ENCODE peak calls at places on chromosomes 13 and 19, in four cellular contexts. D, A, S and P are unnamed samples. For H3K4me1, the result is how much of the 10 kb centered on the place peaks cover.

GRCh38 chr19:4009990-4010807 is 2.7 kb downstream of the PIAS4 start:
- DNase-seq in D (no peak), A (no peak), S (no peak), P (no peak)

GRCh38 chr19:7924241-7924640 is 1.7 kb downstream of the CTXN1 start:
- DNase-seq in D (no peak), A (no peak), S (no peak), P (no peak)

GRCh38 chr13:100108913-100109507 is 20.1 kb downstream of the PCCA start:
- DNase-seq in D (no peak), A (no peak), S (no peak), P (no peak)

GRCh38 chr19:48333467-48334384 is 8.4 kb downstream of the EMP3 start:
- DNase-seq in D (peak), A (peak), S (peak), P (peak)

GRCh38 chr19:41029524-41030432 is 38.7 kb downstream of the CYP2B6 start:
- DNase-seq in D (no peak), A (no peak), S (no peak), P (no peak)

GRCh38 chr19:32453736-32454135 is 48.2 kb downstream of the DPY19L3 start:
- DNase-seq in D (no peak), A (no peak), S (no peak), P (no peak)

GRCh38 chr13:29436291-29436690 is 159.2 kb downstream of the SLC7A1 start:
- DNase-seq in D (no peak), A (no peak), S (peak), P (no peak)

GRCh38 chr13:76012091-76012721 is 376.1 kb downstream of the LMO7 start:
- DNase-seq in D (no peak), A (no peak), S (peak), P (no peak)

GRCh38 chr13:79211377-79211776 is 194.7 kb downstream of the RBM26 start:
- DNase-seq in D (no peak), A (no peak), S (no peak), P (no peak)

GRCh38 chr19:53982056-53982455 is 9.4 kb upstream of the CACNG6 start:
- DNase-seq in D (peak), A (no peak), S (peak), P (no peak)

GRCh38 chr13:70580825-70581224 is 472.6 kb upstream of the KLHL1 start:
- DNase-seq in D (no peak), A (no peak), S (no peak), P (no peak)

GRCh38 chr13:21000647-21001046 is 60.7 kb downstream of the LATS2 start:
- DNase-seq in D (no peak), A (no peak), S (no peak), P (no peak)

GRCh38 chr13:20997301-20998061 is 63.9 kb downstream of the LATS2 start:
- DNase-seq in D (no peak), A (peak), S (peak), P (no peak)

GRCh38 chr13:20998649-20999415 is 62.6 kb downstream of the LATS2 start:
- DNase-seq in D (no peak), A (no peak), S (no peak), P (no peak)

GRCh38 chr13:21005193-21005592 is 56.2 kb downstream of the LATS2 start:
- DNase-seq in D (no peak), A (no peak), S (no peak), P (no peak)

GRCh38 chr13:21001471-21001870 is 59.9 kb downstream of the LATS2 start:
- DNase-seq in D (no peak), A (no peak), S (no peak), P (no peak)
- H3K27ac ChIP-seq in D (no peak), A (no peak), S (no peak), P (no peak)

GRCh38 chr19:46159893-46160775 is 12.1 kb downstream of the IGFL2 start:
- DNase-seq in D (no peak), A (no peak), S (no peak), P (no peak)

GRCh38 chr19:46150606-46151005 is 2.6 kb downstream of the IGFL2 start:
- DNase-seq in D (no peak), A (no peak), S (no peak), P (no peak)

GRCh38 chr19:46159418-46159817 is 11.4 kb downstream of the IGFL2 start:
- DNase-seq in D (no peak), A (no peak), S (no peak), P (no peak)

DNA sequence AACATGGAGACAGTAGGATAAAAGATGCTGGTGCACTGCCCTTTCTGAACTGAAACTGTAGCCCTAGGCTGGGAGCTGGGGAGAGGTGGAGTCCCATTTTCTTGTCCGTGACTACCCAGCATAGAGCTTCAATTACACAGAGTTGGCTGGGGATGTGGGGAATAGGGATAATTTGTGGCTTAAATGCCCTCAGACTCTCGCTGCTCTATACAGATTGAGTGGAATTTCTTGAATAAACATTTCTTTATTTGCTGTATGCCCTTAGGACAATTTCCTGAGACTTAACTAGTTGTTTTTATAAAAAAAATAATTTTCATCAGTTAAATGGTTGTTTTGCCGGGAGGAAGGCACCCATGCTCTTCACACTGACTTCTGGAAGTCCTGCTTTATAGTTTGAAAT is 7.2 kb downstream of the IGFL2 start:
- DNase-seq in D (no peak), A (no peak), S (no peak), P (no peak)
- H3K4me1 ChIP-seq in D (under half), A (under half), S (under half), P (under half)

GRCh38 chr19:6536138-6536671 is 5.4 kb downstream of the TNFSF9 start:
- DNase-seq in D (peak), A (peak), S (peak), P (no peak)
- H3K27ac ChIP-seq in D (no peak), A (no peak), S (no peak), P (no peak)

GRCh38 chr19:16073481-16073880 is 2.8 kb upstream of the TPM4 start:
- DNase-seq in D (no peak), A (no peak), S (no peak), P (no peak)
- H3K4me1 ChIP-seq in D (under half), A (under half), S (under half), P (under half)

GRCh38 chr19:38878575-38879399 is 712 bp upstream of the RINL start:
- DNase-seq in D (no peak), A (peak), S (no peak), P (no peak)
- H3K27ac ChIP-seq in D (no peak), A (peak), S (no peak), P (no peak)

GRCh38 chr19:47183579-47183978 is 47.4 kb downstream of the BBC3 start:
- DNase-seq in D (no peak), A (no peak), S (no peak), P (no peak)
- H3K4me1 ChIP-seq in D (under half), A (under half), S (under half), P (under half)

GRCh38 chr13:73767191-73767741 is 366.9 kb downstream of the KLF12 start:
- DNase-seq in D (no peak), A (no peak), S (peak), P (no peak)

GRCh38 chr13:73765651-73766384 is 368.4 kb downstream of the KLF12 start:
- DNase-seq in D (peak), A (peak), S (peak), P (peak)

GRCh38 chr13:73772449-73773186 is 361.6 kb downstream of the KLF12 start:
- DNase-seq in D (no peak), A (no peak), S (no peak), P (no peak)

DNA sequence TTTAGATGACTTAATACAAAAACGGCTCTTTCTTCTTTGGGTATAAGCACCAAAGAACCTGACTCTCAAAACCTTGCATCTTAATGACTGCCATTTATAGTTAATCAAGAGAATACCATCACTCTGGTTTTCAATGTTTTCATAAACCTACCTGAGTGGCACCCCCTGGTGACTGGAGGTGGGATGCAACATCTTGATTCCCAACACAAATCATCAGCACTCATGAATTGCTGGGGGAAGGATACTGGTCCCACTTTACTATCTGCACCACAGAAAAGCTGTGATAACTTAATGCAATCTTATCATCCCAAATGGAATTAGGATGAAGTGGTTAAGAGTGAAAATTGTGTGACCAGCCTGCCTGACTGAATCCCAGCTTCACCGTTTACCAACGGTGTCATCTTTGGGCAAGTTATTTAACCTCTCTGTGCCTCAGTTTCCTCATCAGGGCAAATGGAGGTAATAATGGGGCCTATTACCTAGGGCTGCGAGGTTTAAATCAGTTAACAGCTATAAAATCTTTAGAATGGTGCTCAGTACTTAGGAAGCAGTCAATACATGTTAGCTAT is 366.4 kb downstream of the KLF12 start:
- DNase-seq in D (no peak), A (no peak), S (no peak), P (no peak)
- H3K27ac ChIP-seq in D (peak), A (peak), S (no peak), P (no peak)

GRCh38 chr19:43507880-43508279 is 3.3 kb upstream of the PHLDB3 start:
- DNase-seq in D (no peak), A (no peak), S (no peak), P (no peak)
- H3K4me1 ChIP-seq in D (under half), A (under half), S (under half), P (under half)